ENCODE peak calls at places on chromosomes 7 and 10, in five cellular contexts. H is stomach, Q is transverse colon, F is GM12878, A is sigmoid colon. T is an unnamed sample.

GRCh38 chr7:82594665-82595064 is 151.1 kb upstream of the CACNA2D1 start:
- DNase-seq in H (no peak), Q (no peak), F (no peak), A (no peak), T (no peak)

GRCh38 chr10:130472236-130472635 is 336.0 kb downstream of the GLRX3 start:
- DNase-seq in H (no peak), Q (no peak), F (no peak), A (peak; percentile 11), T (no peak)

GRCh38 chr10:99396471-99396870 is 34.0 kb downstream of the GOT1 start:
- DNase-seq in H (no peak), Q (no peak), F (no peak), A (no peak), T (no peak)

GRCh38 chr10:60974463-60975149 is 30.6 kb upstream of the RHOBTB1 start:
- DNase-seq in H (no peak), Q (no peak), F (no peak), A (no peak), T (no peak)

GRCh38 chr10:108052981-108053380 is 888.5 kb upstream of the SORCS1 start:
- DNase-seq in H (no peak), Q (no peak), F (no peak), A (no peak), T (no peak)

GRCh38 chr7:16913643-16914042 is 31.9 kb upstream of the AGR3 start:
- DNase-seq in H (no peak), Q (no peak), F (no peak), A (no peak), T (no peak)

GRCh38 chr10:122112625-122113160 is 123.7 kb downstream of the TACC2 start:
- DNase-seq in H (peak; percentile 88), Q (peak; percentile 88), F (no peak), A (peak; percentile 97), T (peak; percentile 95)

GRCh38 chr7:46257766-46258448 is 336.8 kb upstream of the IGFBP3 start:
- DNase-seq in H (no peak), Q (no peak), F (no peak), A (no peak), T (no peak)

GRCh38 chr7:140145709-140146108 is 31.1 kb downstream of the KDM7A start:
- DNase-seq in H (no peak), Q (no peak), F (no peak), A (no peak), T (no peak)

GRCh38 chr7:92608380-92609322 is 18.5 kb upstream of the FAM133B start:
- DNase-seq in H (no peak), Q (no peak), F (no peak), A (no peak), T (no peak)

GRCh38 chr7:45884136-45884535 is 4.2 kb upstream of the IGFBP1 start:
- DNase-seq in H (no peak), Q (no peak), F (no peak), A (no peak), T (peak; percentile 45)

GRCh38 chr10:92291610-92291859 is 568 bp downstream of the MARCHF5 start:
- DNase-seq in H (no peak), Q (no peak), F (no peak), A (no peak), T (no peak)

GRCh38 chr7:88291401-88292173 is 15.1 kb downstream of the STEAP4 start:
- DNase-seq in H (no peak), Q (no peak), F (no peak), A (no peak), T (no peak)

GRCh38 chr10:80429521-80429966 is 21.2 kb downstream of the PRXL2A start:
- DNase-seq in H (peak; percentile 56), Q (peak; percentile 66), F (no peak), A (no peak), T (no peak)

GRCh38 chr7:155861480-155861868 is 49.2 kb upstream of the SHH start:
- DNase-seq in H (peak; percentile 25), Q (no peak), F (no peak), A (no peak), T (no peak)

GRCh38 chr7:44750921-44751571 is 2.4 kb downstream of the ZMIZ2 start:
- DNase-seq in H (no peak), Q (peak; percentile 44), F (peak; percentile 81), A (no peak), T (no peak)

GRCh38 chr10:35726850-35727249 is 84.8 kb upstream of the FZD8 start:
- DNase-seq in H (no peak), Q (no peak), F (no peak), A (no peak), T (no peak)
- TF ChIP-seq POLR2A in H (no peak), Q (no peak), F (no peak), A (no peak), T (no peak)

GRCh38 chr7:143387156-143387975 is 6.2 kb downstream of the ZYX start:
- DNase-seq in H (no peak), Q (no peak), F (no peak), A (peak; percentile 68), T (no peak)
- TF ChIP-seq POLR2AphosphoS5 in H (no peak), Q (no peak), F (peak; percentile 54), A (no peak), T (no peak)

DNA sequence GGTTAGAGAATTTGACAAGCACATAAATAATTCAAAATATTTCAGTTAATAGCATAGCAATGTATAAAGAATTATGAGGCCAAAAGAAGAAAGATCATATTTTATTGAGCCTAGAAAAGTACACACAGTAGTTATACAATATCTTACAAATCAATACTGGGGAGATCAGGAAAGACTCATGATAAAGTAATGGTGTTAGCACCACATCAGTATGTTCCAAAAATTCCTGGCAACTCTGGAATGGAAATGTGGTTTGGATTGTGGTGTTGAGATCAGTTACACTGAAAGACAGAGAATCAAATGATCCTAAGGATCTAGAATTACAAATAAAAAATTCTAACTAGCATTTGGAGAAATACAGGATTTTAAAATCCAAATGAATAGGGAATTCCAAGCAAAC is 420.5 kb upstream of the CNTNAP2 start:
- DNase-seq in H (no peak), Q (no peak), F (no peak), A (no peak), T (no peak)
- TF ChIP-seq EP300 in H (no peak), Q (no peak), F (no peak), A (no peak), T (no peak)

GRCh38 chr10:93496322-93497041 is at the start of gene CEP55:
- DNase-seq in H (peak; percentile 96), Q (peak; percentile 97), F (peak; percentile 74), A (peak; percentile 96), T (peak; percentile 98)
- TF ChIP-seq POLR2A in H (no peak), Q (no peak), F (peak; percentile 90), A (no peak), T (no peak)

DNA sequence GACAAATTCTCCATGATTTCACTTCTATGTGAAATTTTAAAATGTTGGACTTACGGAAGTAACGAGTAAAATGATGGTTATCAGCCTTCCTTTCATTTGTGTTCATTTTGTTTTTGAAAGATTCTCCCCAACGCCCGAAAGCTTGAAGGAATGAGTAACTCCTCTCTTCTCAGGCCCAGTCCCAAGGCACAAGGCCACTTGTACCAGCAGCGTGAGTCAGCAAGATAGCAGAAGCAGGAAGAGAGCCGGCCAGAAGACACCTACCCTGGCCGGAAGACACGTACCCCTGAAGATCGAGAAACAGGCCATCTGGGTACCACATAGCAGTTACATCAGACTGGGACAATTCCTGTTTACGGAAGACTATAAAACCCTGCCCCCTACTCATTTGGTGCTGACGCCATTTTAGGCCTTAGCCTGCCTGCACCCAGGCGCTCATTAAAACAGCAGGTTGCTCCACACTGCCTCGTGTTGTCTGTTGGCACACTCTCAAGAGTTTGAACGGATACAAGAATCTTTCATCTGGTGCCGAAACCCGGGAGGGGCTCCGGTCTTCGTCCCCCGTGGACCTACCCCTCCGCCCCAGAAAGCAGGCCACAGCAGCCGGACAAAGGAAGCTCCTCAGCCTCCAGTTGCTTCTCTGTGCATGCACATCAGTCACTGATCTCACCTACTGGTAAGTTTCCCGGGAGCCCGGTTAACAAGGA is 60.4 kb downstream of the LRRC17 start:
- DNase-seq in H (no peak), Q (no peak), F (no peak), A (no peak), T (peak; percentile 64)
- TF ChIP-seq POLR2AphosphoS5 in H (no peak), Q (no peak), F (no peak), A (no peak), T (no peak)

DNA sequence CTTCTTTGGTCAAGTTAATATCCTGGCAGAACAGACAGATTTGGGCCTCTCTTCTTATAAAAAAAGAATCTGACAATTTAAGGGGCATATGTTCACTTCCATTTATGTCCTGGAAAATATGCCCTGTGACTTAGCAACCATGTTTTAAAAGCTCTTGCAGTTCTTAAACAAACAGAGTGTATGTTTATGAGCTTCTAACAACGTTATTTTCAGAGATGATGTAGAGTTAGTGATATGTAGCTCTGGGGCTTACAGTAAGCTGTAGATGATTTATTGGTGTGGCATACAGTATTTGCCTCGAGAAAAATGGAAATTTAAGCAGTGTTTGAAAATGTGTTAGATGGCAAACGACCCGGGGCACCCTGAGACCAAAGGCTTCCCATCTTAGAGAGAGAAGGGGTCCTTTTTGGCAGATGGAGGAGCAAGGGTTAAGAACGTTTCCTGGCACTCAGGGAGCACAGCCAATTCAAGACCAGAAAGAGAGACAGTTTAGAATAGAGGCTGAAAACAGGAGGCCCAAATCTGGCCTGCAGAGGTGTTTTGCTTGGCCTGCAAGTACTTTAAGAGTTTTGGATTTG is 397.5 kb downstream of the KCNMA1 start:
- DNase-seq in H (no peak), Q (no peak), F (no peak), A (no peak), T (no peak)
- TF ChIP-seq EP300 in H (no peak), Q (peak; percentile 70), F (no peak), A (peak; percentile 90), T (no peak)

GRCh38 chr10:102004376-102004775 is 51.6 kb downstream of the ARMH3 start:
- DNase-seq in H (no peak), Q (no peak), F (no peak), A (no peak), T (no peak)
- TF ChIP-seq POLR2A in H (no peak), Q (no peak), F (no peak), A (no peak), T (no peak)

DNA sequence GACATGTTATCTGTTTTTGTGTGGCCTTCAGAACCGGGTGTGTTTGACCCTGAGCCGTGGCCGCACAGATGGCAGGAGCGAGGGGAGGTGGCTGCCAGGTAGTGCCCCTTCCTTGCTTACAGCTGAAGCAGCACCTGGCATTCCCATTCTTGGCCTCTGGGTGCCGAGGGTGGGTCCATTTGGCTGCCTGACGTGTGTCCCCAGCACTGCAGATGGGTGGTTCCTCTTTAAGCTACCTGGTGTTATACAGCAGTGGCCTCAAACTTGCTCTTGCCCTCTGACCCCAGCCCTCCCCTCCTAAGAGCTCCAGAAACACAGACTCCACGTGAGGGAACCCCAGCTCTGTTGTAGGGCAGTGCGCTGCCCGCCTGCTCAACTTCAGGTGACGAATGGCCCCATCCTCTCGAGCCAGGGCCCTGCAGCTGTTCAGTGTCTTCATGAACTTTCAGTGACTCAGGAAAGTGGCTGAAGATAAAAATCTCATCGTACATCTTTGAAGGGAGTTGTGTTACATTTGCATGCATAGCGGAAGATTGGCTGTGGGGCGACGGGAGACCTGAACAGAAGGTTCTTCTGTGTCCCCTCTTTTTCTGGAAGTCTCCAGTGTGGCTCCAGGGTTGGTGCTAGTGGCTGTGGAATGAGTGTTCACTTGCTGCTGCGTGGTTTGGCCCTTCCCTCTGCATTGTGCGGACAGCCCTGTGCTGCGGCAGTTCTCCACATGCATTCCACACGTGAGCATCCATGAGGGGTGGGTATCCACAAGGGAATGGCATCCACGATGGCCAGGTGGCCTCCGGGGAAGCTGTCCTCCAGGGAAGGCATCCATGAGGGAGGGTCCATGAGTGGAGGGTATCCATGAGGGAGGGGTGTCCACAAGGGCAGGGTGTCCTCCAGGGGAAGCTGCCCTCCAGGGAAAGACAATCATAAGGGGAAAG is 91.6 kb downstream of the INPP5A start:
- DNase-seq in H (no peak), Q (no peak), F (no peak), A (peak; percentile 81), T (no peak)
- TF ChIP-seq POLR2AphosphoS5 in H (no peak), Q (peak; percentile 60), F (no peak), A (peak; percentile 60), T (peak; percentile 44)